ENCODE peak calls at places on chromosomes 6 and 20, in ten cellular contexts. A, Z, E, I, N, Q, W, R, S and J are unnamed samples.

GRCh38 chr6:165899592-165899991 is 236.6 kb upstream of the PDE10A start:
- DNase-seq in A (no peak), Z (no peak), E (no peak), I (no peak), N (no peak), Q (no peak), W (no peak), R (no peak), S (no peak), J (no peak)

GRCh38 chr6:150418825-150419594 is 50.2 kb downstream of the IYD start:
- DNase-seq in A (peak; percentile 82), Z (no peak), E (peak; percentile 53), I (peak; percentile 76), N (no peak), Q (peak; percentile 68), W (peak; percentile 67), R (peak; percentile 75), S (no peak), J (peak; percentile 93)

GRCh38 chr6:7486951-7487350 is 54.5 kb upstream of the DSP start:
- DNase-seq in A (no peak), Z (no peak), E (no peak), I (no peak), N (no peak), Q (no peak), W (no peak), R (no peak), S (no peak), J (no peak)

GRCh38 chr6:108581237-108581931 is 20.7 kb downstream of the FOXO3 start:
- DNase-seq in A (peak; percentile 48), Z (no peak), E (no peak), I (peak; percentile 85), N (no peak), Q (peak; percentile 95), W (peak; percentile 68), R (peak; percentile 88), S (no peak), J (peak; percentile 46)

GRCh38 chr6:52261229-52261628 is 16.9 kb upstream of the IL17F start:
- DNase-seq in A (peak; percentile 13), Z (peak; percentile 77), E (peak; percentile 10), I (no peak), N (no peak), Q (no peak), W (no peak), R (peak; percentile 26), S (peak; percentile 62), J (peak; percentile 80)

GRCh38 chr20:32871622-32872160 is 13.0 kb downstream of the EFCAB8 start:
- DNase-seq in A (no peak), Z (no peak), E (no peak), I (peak; percentile 21), N (no peak), Q (no peak), W (no peak), R (no peak), S (no peak), J (no peak)

GRCh38 chr20:60046011-60046413 is 87.8 kb downstream of the CDH26 start:
- DNase-seq in A (peak; percentile 30), Z (no peak), E (no peak), I (no peak), N (no peak), Q (no peak), W (no peak), R (peak; percentile 57), S (peak; percentile 37), J (no peak)

GRCh38 chr6:4346659-4347333 is 211.4 kb upstream of the ECI2 start:
- DNase-seq in A (no peak), Z (no peak), E (peak; percentile 61), I (no peak), N (no peak), Q (peak; percentile 33), W (no peak), R (no peak), S (no peak), J (no peak)

GRCh38 chr20:45069261-45069660 is 31.7 kb downstream of the KCNS1 start:
- DNase-seq in A (no peak), Z (no peak), E (no peak), I (no peak), N (no peak), Q (peak; percentile 20), W (no peak), R (no peak), S (no peak), J (no peak)

GRCh38 chr20:24494460-24494920 is 25.1 kb downstream of the SYNDIG1 start:
- DNase-seq in A (no peak), Z (no peak), E (no peak), I (peak; percentile 60), N (no peak), Q (no peak), W (no peak), R (no peak), S (no peak), J (no peak)

GRCh38 chr20:22684763-22685443 is 100.5 kb upstream of the FOXA2 start:
- DNase-seq in A (no peak), Z (no peak), E (no peak), I (no peak), N (no peak), Q (no peak), W (no peak), R (no peak), S (no peak), J (no peak)

DNA sequence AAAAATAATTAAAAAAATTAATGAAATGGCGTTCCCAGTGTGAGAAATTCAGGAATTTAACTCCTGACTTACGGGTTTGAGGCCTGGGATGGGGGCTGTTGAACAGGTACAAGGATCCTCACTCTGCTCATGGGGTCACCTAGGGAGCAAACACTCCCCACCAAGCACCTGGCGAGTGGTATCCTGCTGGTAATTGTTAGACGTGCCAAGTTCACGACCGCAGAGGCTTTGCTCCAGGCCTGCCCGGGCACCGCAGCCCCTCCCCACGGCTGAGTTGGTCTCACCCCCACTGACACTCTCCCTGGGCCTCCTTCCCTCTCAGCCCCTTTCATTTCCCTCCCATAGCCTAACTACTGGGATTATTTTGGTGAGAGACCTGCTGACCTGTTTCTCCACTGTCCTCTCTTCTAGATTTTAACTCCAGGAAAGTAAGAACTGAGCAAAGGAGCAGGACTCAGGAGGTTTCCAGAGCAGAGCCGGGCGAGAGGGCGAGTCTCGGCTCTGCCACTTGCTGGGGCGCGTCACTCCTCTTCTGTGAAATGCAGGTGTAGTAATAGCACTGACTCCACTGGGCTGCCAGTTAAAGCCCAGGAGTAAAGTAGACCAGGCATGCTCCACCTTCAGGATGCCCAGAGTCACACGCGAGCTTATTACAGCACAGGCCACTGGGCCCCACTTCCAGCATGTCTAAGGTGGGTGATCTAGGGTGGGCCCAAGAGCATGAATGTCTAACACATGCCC is 22.8 kb downstream of the BMP7 start:
- DNase-seq in A (no peak), Z (no peak), E (no peak), I (no peak), N (no peak), Q (no peak), W (no peak), R (no peak), S (no peak), J (no peak)
- TF ChIP-seq CTCF in A (no peak), Z (no peak), E (no peak), I (no peak), N (no peak), Q (no peak), W (no peak), R (no peak), S (no peak), J (no peak)

GRCh38 chr20:48352628-48353027 is 475.2 kb downstream of the PREX1 start:
- DNase-seq in A (no peak), Z (no peak), E (no peak), I (no peak), N (no peak), Q (no peak), W (no peak), R (no peak), S (no peak), J (no peak)

GRCh38 chr20:48349673-48350072 is 478.1 kb downstream of the PREX1 start:
- DNase-seq in A (no peak), Z (no peak), E (no peak), I (no peak), N (no peak), Q (no peak), W (no peak), R (no peak), S (no peak), J (no peak)

GRCh38 chr20:48352042-48352441 is 475.8 kb downstream of the PREX1 start:
- DNase-seq in A (no peak), Z (no peak), E (no peak), I (no peak), N (no peak), Q (no peak), W (no peak), R (no peak), S (no peak), J (no peak)

GRCh38 chr20:48348022-48348421 is 479.8 kb downstream of the PREX1 start:
- DNase-seq in A (no peak), Z (no peak), E (no peak), I (no peak), N (no peak), Q (no peak), W (no peak), R (no peak), S (no peak), J (no peak)

DNA sequence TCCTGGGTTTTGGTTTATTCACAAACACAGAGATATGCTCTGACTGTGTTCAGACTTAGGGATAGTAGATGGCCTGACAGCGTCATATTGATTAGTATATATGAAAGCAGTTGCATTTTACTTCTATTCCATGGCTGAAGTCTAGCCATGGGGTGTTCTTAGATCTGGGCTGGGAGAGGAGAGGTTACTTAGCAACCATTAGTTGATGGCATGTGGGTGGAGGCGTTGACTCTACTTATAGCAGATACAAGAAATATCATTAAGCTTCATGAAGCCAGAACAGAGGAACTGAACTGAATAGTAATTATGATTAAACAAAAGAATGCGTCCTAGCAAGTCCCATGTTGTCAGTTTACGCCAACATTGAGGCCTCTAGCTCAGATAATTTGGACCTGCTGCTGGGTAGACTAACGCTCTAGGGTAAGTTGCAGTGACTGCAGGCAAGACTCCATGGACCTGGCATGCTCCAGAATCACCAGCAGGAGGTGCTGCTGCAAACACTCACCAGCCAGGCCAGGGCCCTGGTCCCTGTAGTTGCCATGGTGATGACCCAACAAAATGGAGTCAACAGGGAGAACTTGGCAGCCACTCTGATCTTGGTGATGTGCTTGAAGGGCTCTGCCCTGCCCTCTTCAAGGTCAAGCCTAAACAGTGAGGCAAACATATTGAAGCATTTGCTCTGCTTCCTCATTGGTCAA is 477.4 kb downstream of the PREX1 start:
- DNase-seq in A (no peak), Z (no peak), E (no peak), I (no peak), N (no peak), Q (peak; percentile 10), W (peak; percentile 48), R (no peak), S (no peak), J (peak; percentile 38)
- TF ChIP-seq CTCF in A (peak; percentile 19), Z (peak; percentile 3), E (peak; percentile 27), I (no peak), N (no peak), Q (peak; percentile 8), W (peak; percentile 59), R (peak; percentile 10), S (no peak), J (peak; percentile 22)

GRCh38 chr6:90479603-90479926 is 107.3 kb downstream of the MAP3K7 start:
- DNase-seq in A (no peak), Z (no peak), E (no peak), I (no peak), N (no peak), Q (no peak), W (no peak), R (no peak), S (no peak), J (no peak)
- TF ChIP-seq CTCF in A (no peak), Z (no peak), E (no peak), I (no peak), N (no peak), Q (no peak), W (no peak), R (no peak), S (no peak), J (no peak)

GRCh38 chr6:157323924-157324276 is 581 bp upstream of the TMEM242 start:
- DNase-seq in A (peak; percentile 88), Z (peak; percentile 59), E (peak; percentile 78), I (peak; percentile 88), N (peak; percentile 91), Q (peak; percentile 87), W (peak; percentile 76), R (peak; percentile 89), S (no peak), J (peak; percentile 83)
- TF ChIP-seq CTCF in A (peak; percentile 30), Z (no peak), E (peak; percentile 50), I (no peak), N (no peak), Q (peak; percentile 28), W (no peak), R (peak; percentile 25), S (peak; percentile 41), J (peak; percentile 17)